ENCODE peak calls at places on chromosomes 11 and 22, in six cellular contexts. H is HS-5; B is effector memory CD4-positive, alpha-beta T cell; X is HFFc6; Z is activated gamma-delta T cell; M is SHP77. W is an unnamed sample.

GRCh38 chr11:134679592-134679991 is 267.6 kb upstream of the B3GAT1 start:
- DNase-seq in H (no peak), B (no peak), Z (no peak), X (no peak), M (no peak), W (no peak)

GRCh38 chr22:46481386-46481785 is 56.0 kb downstream of the CELSR1 start:
- DNase-seq in B (no peak), H (no peak), Z (no peak), M (peak), X (no peak), W (no peak)

GRCh38 chr22:37904572-37905533 is 1.2 kb upstream of the MICALL1 start:
- DNase-seq in B (no peak), X (peak), H (peak), M (no peak), Z (no peak), W (peak)

GRCh38 chr22:46349681-46350080 is 14.2 kb downstream of the TRMU start:
- DNase-seq in Z (no peak), H (no peak), X (no peak), M (no peak), B (no peak), W (no peak)

GRCh38 chr11:16891170-16891569 is 123.0 kb downstream of the PLEKHA7 start:
- DNase-seq in X (no peak), H (no peak), B (no peak), Z (no peak), M (no peak), W (no peak)

GRCh38 chr11:83865636-83866461 is 579.7 kb upstream of the CCDC90B start:
- DNase-seq in Z (no peak), H (peak), M (no peak), B (no peak), X (no peak), W (no peak)

GRCh38 chr11:57124912-57125311 is 56.8 kb upstream of the LRRC55 start:
- DNase-seq in M (no peak), X (no peak), H (no peak), Z (no peak), B (no peak), W (no peak)

GRCh38 chr11:48033918-48034341 is 53.6 kb downstream of the PTPRJ start:
- DNase-seq in H (no peak), Z (no peak), X (no peak), M (no peak), B (no peak), W (no peak)

GRCh38 chr11:125233736-125234275 is 69.3 kb downstream of the PKNOX2 start:
- DNase-seq in M (no peak), H (no peak), Z (no peak), X (no peak), B (no peak), W (no peak)

GRCh38 chr11:124070906-124071621 is 29.9 kb upstream of the OR10G7 start:
- DNase-seq in B (no peak), M (peak), X (peak), Z (no peak), H (peak), W (peak)

GRCh38 chr11:128533473-128533872 is 53.9 kb downstream of the ETS1 start:
- DNase-seq in X (no peak), H (no peak), M (no peak), B (no peak), Z (no peak), W (no peak)

GRCh38 chr22:49975543-49976389 is 15.2 kb downstream of the PIM3 start:
- DNase-seq in X (no peak), H (no peak), M (no peak), B (no peak), Z (no peak), W (no peak)

GRCh38 chr11:86559311-86559945 is 113.0 kb downstream of the ME3 start:
- DNase-seq in B (no peak), H (no peak), Z (no peak), M (no peak), X (peak), W (no peak)

GRCh38 chr11:121551463-121551862 is 98.7 kb upstream of the SORL1-AS1 start:
- DNase-seq in X (no peak), B (no peak), H (no peak), M (no peak), Z (no peak), W (no peak)

GRCh38 chr11:7667460-7667859 is 5.8 kb downstream of the CYB5R2 start:
- DNase-seq in B (no peak), Z (no peak), H (no peak), M (no peak), X (no peak), W (no peak)

GRCh38 chr11:116730568-116730967 is 42.2 kb downstream of the BUD13 start:
- DNase-seq in Z (no peak), B (no peak), M (no peak), X (no peak), H (no peak), W (no peak)

GRCh38 chr22:29803190-29803589 is 34.9 kb downstream of the ASCC2 start:
- DNase-seq in X (no peak), Z (no peak), B (no peak), H (no peak), M (no peak), W (no peak)

GRCh38 chr11:16226245-16226644 is 130.1 kb downstream of the SOX6 start:
- DNase-seq in X (peak), Z (no peak), B (no peak), H (peak), M (peak), W (no peak)

GRCh38 chr11:13577881-13578280 is 82.1 kb upstream of the PTH start:
- DNase-seq in Z (no peak), M (no peak), B (no peak), X (no peak), H (no peak), W (no peak)

GRCh38 chr22:22410121-22410520 is 98.4 kb downstream of the ZNF280B start:
- DNase-seq in B (no peak), H (no peak), Z (no peak), X (no peak), M (no peak), W (no peak)

GRCh38 chr22:21766933-21767462 is 31.4 kb upstream of the YPEL1 start:
- DNase-seq in B (peak), H (no peak), M (no peak), X (no peak), Z (no peak), W (no peak)

GRCh38 chr11:1330473-1330872 is 21.0 kb upstream of the TOLLIP start:
- DNase-seq in H (no peak), X (no peak), M (no peak), B (no peak), Z (no peak), W (no peak)

GRCh38 chr22:25172153-25172552 is 27.5 kb upstream of the CRYBB3 start:
- DNase-seq in X (no peak), M (no peak), Z (no peak), H (no peak), B (no peak), W (no peak)

GRCh38 chr22:31193092-31193491 is 19.0 kb upstream of the LIMK2 start:
- DNase-seq in H (no peak), B (no peak), Z (no peak), X (no peak), M (no peak), W (no peak)

GRCh38 chr11:68331338-68331947 is 19.1 kb downstream of the LRP5 start:
- DNase-seq in B (no peak), H (no peak), M (no peak), X (no peak), Z (no peak), W (no peak)